ENCODE peak calls at places on chromosomes 12 and 14, in four cellular contexts. S, F, A and E are unnamed samples.

GRCh38 chr12:40063424-40063823 is 42.5 kb downstream of the SLC2A13 start:
- DNase-seq in F (peak; percentile 22), S (no peak), A (peak; percentile 25), E (peak; percentile 8)

GRCh38 chr14:95410838-95411237 is 91.1 kb upstream of the CLMN start:
- DNase-seq in S (no peak), A (no peak), F (no peak), E (no peak)

GRCh38 chr12:71755146-71755892 is 656 bp downstream of the RAB21 start:
- DNase-seq in F (peak; percentile 58), A (peak; percentile 67), S (peak; percentile 36), E (peak; percentile 30)

GRCh38 chr12:125185311-125185739 is 120.1 kb downstream of the AACS start:
- DNase-seq in F (no peak), S (no peak), A (no peak), E (no peak)

GRCh38 chr14:77804592-77804991 is 4.7 kb downstream of the ADCK1 start:
- DNase-seq in A (peak; percentile 15), F (no peak), S (peak; percentile 19), E (no peak)

GRCh38 chr14:101078105-101078891 is 174.8 kb upstream of the RTL1 start:
- DNase-seq in S (no peak), A (no peak), F (no peak), E (no peak)

GRCh38 chr12:5789469-5789968 is 155.5 kb downstream of the ANO2 start:
- DNase-seq in S (no peak), A (peak; percentile 56), F (no peak), E (no peak)

GRCh38 chr12:51368640-51369517 is 22.3 kb downstream of the GALNT6 start:
- DNase-seq in S (no peak), F (peak; percentile 55), A (peak; percentile 29), E (no peak)

GRCh38 chr12:105224399-105224798 is 11.6 kb downstream of the APPL2 start:
- DNase-seq in F (no peak), A (no peak), S (no peak), E (no peak)

GRCh38 chr12:6960291-6961277 is 9.4 kb downstream of the PTPN6 start:
- DNase-seq in F (peak; percentile 28), A (no peak), S (no peak), E (no peak)

GRCh38 chr12:105363890-105364289 is 33.4 kb downstream of the C12orf75 start:
- DNase-seq in F (no peak), S (no peak), A (no peak), E (no peak)

DNA sequence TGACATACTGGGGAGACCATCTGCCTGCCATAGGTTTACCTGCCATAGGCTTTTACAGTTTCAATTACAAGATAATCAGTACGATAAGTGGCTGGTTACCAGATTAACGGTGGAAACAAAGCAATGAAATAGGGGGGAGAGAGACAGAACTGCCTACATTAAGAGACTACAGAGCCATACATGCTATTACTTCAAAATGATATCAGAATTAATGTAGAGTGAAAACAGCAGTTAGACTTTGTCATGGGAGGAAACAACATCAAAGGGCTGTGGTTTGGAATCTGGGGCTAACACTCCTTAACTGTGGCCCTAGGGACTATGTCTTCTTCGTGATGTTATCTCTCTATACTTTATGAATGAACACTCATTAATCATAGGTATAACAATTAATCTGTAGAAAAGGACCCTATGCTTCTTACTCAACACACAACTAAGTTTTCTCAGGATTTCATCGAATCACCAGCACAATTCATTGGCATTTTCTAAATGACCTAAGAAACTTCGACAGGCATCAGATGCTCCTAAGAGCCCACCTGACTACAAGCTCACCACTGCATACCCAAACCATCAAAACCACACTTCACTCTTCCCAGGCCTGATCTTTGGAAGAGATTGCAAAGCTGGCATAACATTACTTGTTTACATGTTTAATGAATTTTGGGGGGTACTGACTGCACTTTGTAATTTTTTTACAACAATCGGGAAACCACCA is 475.6 kb upstream of the SOX5 start:
- DNase-seq in S (no peak), F (no peak), A (no peak), E (no peak)
- H3K4me3 ChIP-seq in S (no peak overlapping the region), F (no peak overlapping the region), A (no peak overlapping the region), E (no peak overlapping the region)

DNA sequence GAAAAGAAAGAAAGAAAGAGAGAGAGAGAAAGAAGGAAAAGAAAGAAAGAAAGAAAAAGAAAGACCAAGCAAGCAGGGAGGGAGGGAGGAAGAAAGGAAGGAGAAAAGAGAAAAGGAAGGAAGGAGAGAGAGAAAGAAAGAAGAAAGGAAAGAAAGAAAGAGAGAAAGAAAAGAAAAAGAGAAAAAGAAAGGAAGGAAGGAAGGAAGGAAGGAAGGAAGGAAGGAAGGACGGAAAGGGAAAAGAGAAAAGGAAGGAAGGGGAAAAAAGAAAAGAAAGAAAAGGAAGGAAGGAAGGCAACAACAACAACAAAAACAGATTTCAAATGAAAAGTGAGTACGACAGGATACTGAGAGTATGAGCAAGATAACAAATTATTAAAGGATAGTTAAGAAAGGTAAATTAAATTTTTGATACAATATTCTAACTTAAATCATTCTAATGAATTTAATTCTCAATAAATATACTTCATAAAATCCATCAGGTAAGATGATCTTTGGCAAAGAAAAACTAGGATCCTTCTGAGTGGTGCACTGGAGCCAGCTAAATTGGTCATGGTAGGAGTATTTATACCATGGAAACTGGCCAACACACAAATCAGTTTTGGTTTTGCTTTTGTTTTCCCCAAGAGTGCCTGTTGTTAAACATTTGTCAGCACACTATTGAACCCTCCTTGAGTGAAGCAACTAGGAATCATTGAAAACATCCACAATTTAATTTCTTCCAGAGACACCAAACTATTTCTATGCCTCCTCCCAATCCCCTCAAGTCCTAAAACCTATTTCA is 56.1 kb upstream of the DYRK2 start:
- DNase-seq in A (peak; percentile 62), F (peak; percentile 67), S (no peak), E (peak; percentile 37)
- H3K4me3 ChIP-seq in A (no peak overlapping the region), F (no peak overlapping the region), S (no peak overlapping the region), E (no peak overlapping the region)

GRCh38 chr12:92370828-92371227 is 225.2 kb upstream of the BTG1 start:
- DNase-seq in A (no peak), F (no peak), S (no peak), E (no peak)
- H3K4me3 ChIP-seq in A (no peak overlapping the region), F (no peak overlapping the region), S (no peak overlapping the region), E (no peak overlapping the region)

GRCh38 chr14:93230539-93230938 is 23.5 kb downstream of the UBR7 start:
- DNase-seq in F (no peak), A (no peak), S (no peak), E (no peak)

GRCh38 chr14:93232159-93232558 is 25.1 kb downstream of the UBR7 start:
- DNase-seq in F (no peak), A (no peak), S (no peak), E (no peak)

GRCh38 chr14:93234798-93235197 is 27.7 kb downstream of the UBR7 start:
- DNase-seq in F (peak; percentile 69), S (peak; percentile 34), A (peak; percentile 79), E (peak; percentile 52)

GRCh38 chr14:93228550-93228949 is 21.5 kb downstream of the UBR7 start:
- DNase-seq in A (no peak), F (no peak), S (no peak), E (no peak)

DNA sequence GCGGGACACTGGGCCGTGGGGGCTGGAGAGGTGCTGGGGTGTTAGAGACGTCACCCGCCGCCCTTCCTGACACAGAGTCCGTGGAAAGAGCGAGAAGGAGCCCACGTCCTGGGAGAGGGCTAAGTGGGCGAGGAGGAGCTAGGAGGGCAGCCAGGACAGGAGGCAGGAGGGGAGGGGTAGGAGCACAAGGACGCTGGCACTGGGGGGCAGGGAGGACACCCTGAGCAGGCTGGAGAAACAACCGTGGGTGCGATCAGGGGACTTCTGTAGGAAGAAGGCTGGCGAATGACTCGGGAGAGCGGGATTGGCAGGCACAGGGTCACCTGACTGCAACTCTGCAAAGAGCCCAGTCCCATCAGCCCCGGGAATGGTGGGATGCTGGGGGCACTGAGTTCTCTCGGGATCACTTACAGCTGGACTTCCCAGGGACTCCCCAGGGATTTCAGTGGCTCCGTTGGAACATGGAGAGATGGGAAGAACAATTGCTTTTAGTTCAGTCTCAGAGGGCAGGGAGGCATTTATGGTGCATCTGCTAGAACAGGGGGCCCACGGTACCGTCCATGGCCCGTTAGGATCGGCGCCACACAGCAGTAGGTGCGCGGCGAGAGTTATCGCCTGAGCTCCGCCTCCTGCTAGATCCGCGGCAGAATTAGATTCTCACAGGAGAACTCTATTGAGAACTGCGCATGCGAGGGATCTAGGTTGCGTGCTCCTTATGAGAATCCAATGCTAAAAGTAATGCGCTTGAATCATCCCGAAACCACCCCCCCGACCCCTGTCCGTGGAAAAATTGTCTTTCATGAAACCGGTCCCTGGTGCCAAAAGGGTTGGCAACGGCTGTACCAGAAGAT is 24.3 kb downstream of the UBR7 start:
- DNase-seq in F (peak; percentile 59), S (peak; percentile 78), A (peak; percentile 58), E (no peak)
- H3K4me3 ChIP-seq in F (peak overlapping the region; percentile 56), S (peak overlapping the region; percentile 57), A (no peak overlapping the region), E (peak overlapping the region; percentile 60)

GRCh38 chr14:96493178-96493577 is 9.0 kb upstream of the PAPOLA start:
- DNase-seq in A (no peak), S (no peak), F (no peak), E (no peak)
- H3K4me3 ChIP-seq in A (no peak overlapping the region), S (no peak overlapping the region), F (no peak overlapping the region), E (no peak overlapping the region)

GRCh38 chr12:57242329-57242690 is 8.7 kb downstream of the STAC3 start:
- DNase-seq in F (no peak), A (no peak), S (no peak), E (no peak)
- H3K4me3 ChIP-seq in F (no peak overlapping the region), A (no peak overlapping the region), S (peak overlapping the region; percentile 48), E (no peak overlapping the region)

GRCh38 chr12:2372178-2372577 is 319.4 kb downstream of the CACNA1C start:
- DNase-seq in A (no peak), F (no peak), S (no peak), E (no peak)
- H3K4me3 ChIP-seq in A (no peak overlapping the region), F (no peak overlapping the region), S (no peak overlapping the region), E (no peak overlapping the region)

GRCh38 chr12:41188058-41188840 is at the start of gene PDZRN4:
- DNase-seq in S (no peak), A (peak; percentile 3), F (no peak), E (no peak)

GRCh38 chr12:41190360-41190759 is 2.2 kb downstream of the PDZRN4 start:
- DNase-seq in A (no peak), S (peak; percentile 42), F (peak; percentile 20), E (no peak)

GRCh38 chr12:41188841-41189394 is 798 bp downstream of the PDZRN4 start:
- DNase-seq in F (no peak), S (no peak), A (no peak), E (no peak)

GRCh38 chr12:41185946-41186345 is 2.2 kb upstream of the PDZRN4 start:
- DNase-seq in S (no peak), A (no peak), F (no peak), E (no peak)

GRCh38 chr12:41189395-41190251 is 1.5 kb downstream of the PDZRN4 start:
- DNase-seq in S (no peak), A (peak; percentile 1), F (peak; percentile 6), E (no peak)
- H3K4me3 ChIP-seq in S (peak overlapping the region; percentile 41), A (no peak overlapping the region), F (no peak overlapping the region), E (no peak overlapping the region)

DNA sequence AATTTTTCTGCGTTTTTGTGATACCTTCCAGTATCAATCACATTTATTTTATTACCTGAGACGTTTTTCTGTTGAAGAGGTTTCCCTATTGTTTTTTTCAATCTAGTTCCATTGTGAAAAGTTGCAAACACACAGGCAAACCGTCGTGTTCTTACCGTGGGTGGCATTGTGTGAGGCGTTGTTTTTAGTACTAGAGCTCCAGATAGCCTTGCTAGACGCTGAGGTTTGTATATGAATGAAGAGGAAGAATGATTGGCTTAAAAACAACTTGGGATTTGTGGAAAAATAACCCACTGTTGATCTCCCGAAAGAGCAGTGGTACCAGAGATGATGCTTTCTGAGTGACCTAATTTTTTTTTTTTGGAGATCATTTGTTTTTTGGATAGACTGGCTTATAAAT is 1.0 kb downstream of the SOCS4 start:
- DNase-seq in A (no peak), F (no peak), S (no peak), E (no peak)
- H3K4me3 ChIP-seq in A (peak overlapping the region; percentile 98), F (peak overlapping the region; percentile 73), S (peak overlapping the region; percentile 69), E (peak overlapping the region; percentile 80)